ENCODE peak calls at places on chromosomes 11 and 22, in eight cellular contexts. One of them, this sample, is unnamed.

GRCh38 chr11:126011220-126011619 is 51.4 kb downstream of the CDON start:
- DNase-seq in omental fat pad: no peak
- DNase-seq in LoVo: no peak
- DNase-seq in NCI-H2081: no peak
- DNase-seq in RWPE2: no peak
- DNase-seq in Kasumi-1: no peak
- DNase-seq in heart left ventricle: no peak
- DNase-seq in neural crest cell: no peak
- DNase-seq in this sample: no peak

GRCh38 chr11:101444164-101444563 is 139.6 kb downstream of the TRPC6 start:
- DNase-seq in heart left ventricle: no peak
- DNase-seq in LoVo: peak
- DNase-seq in omental fat pad: no peak
- DNase-seq in NCI-H2081: no peak
- DNase-seq in Kasumi-1: no peak
- DNase-seq in RWPE2: no peak
- DNase-seq in neural crest cell: no peak
- DNase-seq in this sample: no peak

GRCh38 chr11:99693941-99694492 is 673.3 kb downstream of the CNTN5 start:
- DNase-seq in NCI-H2081: no peak
- DNase-seq in neural crest cell: no peak
- DNase-seq in LoVo: peak
- DNase-seq in heart left ventricle: no peak
- DNase-seq in Kasumi-1: no peak
- DNase-seq in RWPE2: no peak
- DNase-seq in omental fat pad: no peak
- DNase-seq in this sample: no peak

GRCh38 chr11:106012744-106013143 is 9.3 kb downstream of the MSANTD4 start:
- DNase-seq in NCI-H2081: no peak
- DNase-seq in Kasumi-1: no peak
- DNase-seq in RWPE2: no peak
- DNase-seq in LoVo: no peak
- DNase-seq in omental fat pad: no peak
- DNase-seq in heart left ventricle: no peak
- DNase-seq in neural crest cell: no peak
- DNase-seq in this sample: no peak

GRCh38 chr11:117096140-117096972 is 1.9 kb downstream of the SIK3 start:
- DNase-seq in neural crest cell: peak
- DNase-seq in LoVo: no peak
- DNase-seq in heart left ventricle: no peak
- DNase-seq in NCI-H2081: no peak
- DNase-seq in RWPE2: no peak
- DNase-seq in Kasumi-1: peak
- DNase-seq in omental fat pad: no peak
- DNase-seq in this sample: no peak

GRCh38 chr22:44901301-44901700 is 108.5 kb downstream of the PHF21B start:
- DNase-seq in Kasumi-1: no peak
- DNase-seq in omental fat pad: no peak
- DNase-seq in RWPE2: no peak
- DNase-seq in heart left ventricle: no peak
- DNase-seq in neural crest cell: no peak
- DNase-seq in LoVo: no peak
- DNase-seq in NCI-H2081: no peak
- DNase-seq in this sample: no peak

GRCh38 chr22:26783886-26784285 is 126.5 kb downstream of the MIAT start:
- DNase-seq in omental fat pad: no peak
- DNase-seq in heart left ventricle: no peak
- DNase-seq in Kasumi-1: no peak
- DNase-seq in neural crest cell: no peak
- DNase-seq in NCI-H2081: no peak
- DNase-seq in RWPE2: no peak
- DNase-seq in LoVo: no peak
- DNase-seq in this sample: no peak

GRCh38 chr11:131734871-131735270 is 364.5 kb downstream of the NTM start:
- DNase-seq in NCI-H2081: no peak
- DNase-seq in Kasumi-1: no peak
- DNase-seq in RWPE2: no peak
- DNase-seq in heart left ventricle: no peak
- DNase-seq in LoVo: no peak
- DNase-seq in neural crest cell: no peak
- DNase-seq in omental fat pad: no peak
- DNase-seq in this sample: no peak

GRCh38 chr11:44096360-44097188 is 1.1 kb downstream of the EXT2 start:
- DNase-seq in neural crest cell: no peak
- DNase-seq in NCI-H2081: no peak
- DNase-seq in RWPE2: no peak
- DNase-seq in omental fat pad: no peak
- DNase-seq in Kasumi-1: no peak
- DNase-seq in LoVo: peak
- DNase-seq in heart left ventricle: no peak
- DNase-seq in this sample: no peak

GRCh38 chr11:132601863-132602262 is 930.4 kb downstream of the OPCML start:
- DNase-seq in Kasumi-1: no peak
- DNase-seq in neural crest cell: no peak
- DNase-seq in LoVo: no peak
- DNase-seq in omental fat pad: no peak
- DNase-seq in RWPE2: no peak
- DNase-seq in heart left ventricle: no peak
- DNase-seq in NCI-H2081: no peak
- DNase-seq in this sample: no peak

GRCh38 chr11:73693877-73694525 is 47.6 kb downstream of the PLEKHB1 start:
- DNase-seq in neural crest cell: no peak
- DNase-seq in RWPE2: no peak
- DNase-seq in LoVo: no peak
- DNase-seq in omental fat pad: no peak
- DNase-seq in NCI-H2081: no peak
- DNase-seq in Kasumi-1: no peak
- DNase-seq in heart left ventricle: no peak
- DNase-seq in this sample: no peak

GRCh38 chr11:130726234-130726559 is 190.1 kb downstream of the SNX19 start:
- DNase-seq in neural crest cell: no peak
- DNase-seq in NCI-H2081: no peak
- DNase-seq in heart left ventricle: peak
- DNase-seq in RWPE2: no peak
- DNase-seq in LoVo: no peak
- DNase-seq in Kasumi-1: no peak
- DNase-seq in omental fat pad: no peak
- DNase-seq in this sample: no peak

GRCh38 chr22:45009881-45010531 is at the start of gene PHF21B:
- DNase-seq in heart left ventricle: peak
- DNase-seq in LoVo: no peak
- DNase-seq in NCI-H2081: peak
- DNase-seq in Kasumi-1: no peak
- DNase-seq in neural crest cell: peak
- DNase-seq in omental fat pad: no peak
- DNase-seq in RWPE2: no peak
- DNase-seq in this sample: peak

GRCh38 chr11:67382481-67383136 is 9.2 kb upstream of the RAD9A start:
- DNase-seq in Kasumi-1: peak
- DNase-seq in neural crest cell: peak
- DNase-seq in heart left ventricle: peak
- DNase-seq in omental fat pad: peak
- DNase-seq in NCI-H2081: peak
- DNase-seq in RWPE2: no peak
- DNase-seq in LoVo: peak
- DNase-seq in this sample: peak

GRCh38 chr22:23385301-23386244 is 194.5 kb downstream of the IGLL1 start:
- DNase-seq in omental fat pad: peak
- DNase-seq in RWPE2: peak
- DNase-seq in NCI-H2081: peak
- DNase-seq in neural crest cell: peak
- DNase-seq in LoVo: peak
- DNase-seq in heart left ventricle: peak
- DNase-seq in Kasumi-1: peak
- DNase-seq in this sample: peak

This sample was measured in D341Med.